ENCODE peak calls at places on chromosomes 4 and X, in ten cellular contexts. C is T-cell, J is NCI-H460, L is AG08395, E is epithelial cell of prostate, N is HT1080, A is T-helper 22 cell, Y is stromal cell of bone marrow, T is pancreas, P is activated T-helper 1 cell treated with Interleukin-2 at 50 U/mL for 16 hours. B is an unnamed sample.
A peak's percentile ranks its signal among the peaks of the same experiment; 100 is the strongest.

GRCh38 chr4:118712872-118713271 is 27.7 kb downstream of the METTL14 start:
- DNase-seq in L (no peak), E (no peak), A (no peak), N (peak; percentile 4), P (no peak), T (no peak), Y (peak; percentile 5), C (no peak), J (no peak), B (no peak)

GRCh38 chr4:152640058-152640921 is 39.5 kb downstream of the TMEM154 start:
- DNase-seq in C (no peak), A (no peak), P (no peak), L (peak; percentile 62), E (no peak), Y (no peak), N (peak; percentile 38), J (peak; percentile 21), T (peak; percentile 19), B (no peak)

GRCh38 chrX:133926809-133927208 is 58.6 kb downstream of the GPC3 start:
- DNase-seq in N (peak; percentile 0), P (no peak), Y (no peak), T (no peak), C (no peak), L (no peak), A (no peak), J (no peak), E (no peak), B (no peak)

GRCh38 chr4:3799496-3799895 is 33.3 kb downstream of the ADRA2C start:
- DNase-seq in Y (no peak), J (no peak), N (no peak), E (no peak), L (no peak), A (no peak), T (no peak), P (no peak), C (no peak), B (no peak)

GRCh38 chr4:146407257-146407656 is 114.5 kb downstream of the SLC10A7 start:
- DNase-seq in L (no peak), Y (no peak), P (no peak), N (no peak), E (no peak), A (no peak), C (no peak), T (no peak), J (no peak), B (no peak)

GRCh38 chr4:7192252-7193039 is at the start of gene SORCS2:
- DNase-seq in T (peak; percentile 64), P (peak; percentile 17), E (no peak), A (no peak), J (peak; percentile 7), L (peak; percentile 79), N (peak; percentile 49), C (peak; percentile 23), Y (no peak), B (peak; percentile 60)

GRCh38 chrX:95056901-95057300 is 1382.9 kb downstream of the FAM133A start:
- DNase-seq in J (peak; percentile 23), P (no peak), L (peak; percentile 7), N (peak; percentile 33), Y (no peak), E (no peak), T (no peak), A (no peak), C (no peak), B (no peak)

GRCh38 chr4:184324939-184325477 is 107.3 kb upstream of the ENPP6 start:
- DNase-seq in T (no peak), C (no peak), J (no peak), A (no peak), Y (no peak), P (no peak), N (no peak), E (no peak), L (no peak), B (no peak)

GRCh38 chr4:8307126-8307525 is 37.6 kb downstream of the HTRA3 start:
- DNase-seq in E (no peak), L (no peak), P (no peak), N (no peak), Y (no peak), J (no peak), T (no peak), C (no peak), A (no peak), B (no peak)

B was measured in left colon.